ENCODE peak calls at places on chromosomes 5 and 9, in eight cellular contexts. O is CD8-positive, alpha-beta T cell; V is coronary artery; Q is testis; J is fibroblast of pulmonary artery; E is spleen; X is heart left ventricle; W is fibroblast of the aortic adventitia. N is an unnamed sample.

GRCh38 chr5:94021246-94021645 is 279.8 kb upstream of the POU5F2 start:
- DNase-seq in O (no peak), V (no peak), Q (no peak), J (peak; percentile 57), E (no peak), X (no peak), W (peak; percentile 46), N (no peak)

GRCh38 chr9:123537809-123538208 is 181.8 kb downstream of the CRB2 start:
- DNase-seq in O (no peak), V (no peak), Q (no peak), J (no peak), E (no peak), X (no peak), W (no peak), N (no peak)

GRCh38 chr5:40033411-40033810 is 608.6 kb upstream of the DAB2 start:
- DNase-seq in O (peak; percentile 13), V (no peak), Q (no peak), J (no peak), E (peak; percentile 76), X (no peak), W (no peak), N (no peak)

GRCh38 chr5:40490464-40491083 is 189.1 kb upstream of the PTGER4 start:
- DNase-seq in O (no peak), V (no peak), Q (no peak), J (no peak), E (no peak), X (no peak), W (no peak), N (no peak)

GRCh38 chr9:93265301-93265971 is 81.5 kb downstream of the WNK2 start:
- DNase-seq in O (no peak), V (no peak), Q (no peak), J (no peak), E (peak; percentile 56), X (no peak), W (no peak), N (no peak)

GRCh38 chr9:98002808-98003207 is 19.7 kb downstream of the ANP32B start:
- DNase-seq in O (no peak), V (no peak), Q (no peak), J (peak; percentile 27), E (no peak), X (no peak), W (peak; percentile 42), N (no peak)

GRCh38 chr5:90803891-90804290 is 245.3 kb downstream of the ADGRV1 start:
- DNase-seq in O (no peak), V (no peak), Q (no peak), J (no peak), E (no peak), X (no peak), W (no peak), N (no peak)

GRCh38 chr9:91427873-91428272 is 4.2 kb upstream of the NFIL3 start:
- DNase-seq in O (no peak), V (no peak), Q (no peak), J (peak; percentile 83), E (no peak), X (no peak), W (peak; percentile 89), N (no peak)

GRCh38 chr9:4066120-4066519 is 233.7 kb downstream of the GLIS3 start:
- DNase-seq in O (no peak), V (no peak), Q (no peak), J (peak; percentile 31), E (no peak), X (no peak), W (no peak), N (no peak)

GRCh38 chr9:129665008-129665771 is at the start of gene PRRX2:
- DNase-seq in O (peak; percentile 20), V (no peak), Q (peak; percentile 35), J (no peak), E (no peak), X (peak; percentile 27), W (peak; percentile 58), N (peak; percentile 76)

GRCh38 chr5:154190652-154191304 is at the start of gene GALNT10:
- DNase-seq in O (peak; percentile 60), V (no peak), Q (peak; percentile 59), J (peak; percentile 72), E (peak; percentile 95), X (peak; percentile 79), W (peak; percentile 58), N (peak; percentile 75)

GRCh38 chr5:143922718-143923117 is 110.8 kb downstream of the HMHB1 start:
- DNase-seq in O (no peak), V (no peak), Q (no peak), J (peak; percentile 51), E (no peak), X (no peak), W (peak; percentile 66), N (no peak)

GRCh38 chr5:115602585-115603125 is 376 bp upstream of the TICAM2 start:
- DNase-seq in O (no peak), V (no peak), Q (no peak), J (no peak), E (no peak), X (no peak), W (no peak), N (no peak)

GRCh38 chr5:174825587-174825986 is 101.2 kb downstream of the MSX2 start:
- DNase-seq in O (no peak), V (no peak), Q (no peak), J (no peak), E (no peak), X (no peak), W (peak; percentile 8), N (no peak)

GRCh38 chr5:134174841-134175839 is 1.6 kb downstream of the SKP1 start:
- DNase-seq in O (no peak), V (no peak), Q (no peak), J (peak; percentile 56), E (no peak), X (no peak), W (peak; percentile 71), N (no peak)

GRCh38 chr5:146006470-146006869 is 70.1 kb downstream of the SH3RF2 start:
- DNase-seq in O (no peak), V (no peak), Q (no peak), J (no peak), E (no peak), X (no peak), W (no peak), N (no peak)

DNA sequence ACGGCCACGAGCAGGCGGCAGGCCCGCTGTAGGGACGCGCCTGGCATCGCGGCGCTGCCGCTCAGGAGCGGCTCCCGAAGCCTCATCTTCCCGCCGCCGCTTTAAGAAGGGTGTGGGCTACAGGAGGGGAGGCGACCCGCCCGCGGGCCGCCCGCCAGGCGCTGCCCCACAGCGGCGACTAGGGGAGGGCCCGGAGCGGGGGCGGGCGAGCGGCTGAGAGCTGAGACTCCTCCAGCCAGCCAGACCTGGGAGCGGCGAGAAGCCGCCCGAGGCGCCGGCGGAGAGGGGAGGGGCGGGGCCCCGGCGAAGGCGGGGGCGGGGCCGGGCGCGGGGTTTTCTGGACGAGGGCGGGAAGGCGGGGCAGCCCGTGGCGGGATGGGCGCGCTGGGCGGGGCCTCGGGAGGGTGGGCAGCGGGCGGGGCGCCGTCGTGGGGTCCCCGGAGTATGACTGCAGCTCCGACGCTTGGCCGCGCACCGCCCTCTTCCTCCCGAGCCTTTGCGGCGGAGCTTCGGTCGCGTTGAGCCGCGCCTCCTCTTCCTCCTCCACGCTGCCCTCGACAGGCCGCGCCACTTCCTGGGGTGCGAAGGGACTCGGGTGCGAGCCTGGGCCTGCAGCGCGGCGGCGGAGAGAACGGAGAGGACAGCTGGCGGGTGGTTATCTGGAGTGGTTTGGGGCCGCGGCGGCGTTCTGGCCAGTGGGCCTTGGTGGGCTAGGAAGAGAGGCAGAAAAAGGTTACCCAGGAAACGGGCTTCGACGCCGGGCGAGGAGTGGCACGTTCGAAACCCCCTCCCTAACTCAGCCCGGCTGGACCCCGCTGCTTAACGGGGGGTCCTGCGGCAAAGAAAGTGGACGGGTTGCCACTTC is at the start of gene B4GALT1:
- DNase-seq in O (peak; percentile 94), V (peak; percentile 98), Q (peak; percentile 96), J (peak; percentile 96), E (peak; percentile 100), X (peak; percentile 96), W (peak; percentile 95), N (peak; percentile 99)
- TF ChIP-seq CTCF in O (no peak), V (no peak), Q (no peak), J (no peak), E (no peak), X (no peak), W (no peak), N (no peak)

GRCh38 chr5:120231563-120231962 is 232.5 kb upstream of the PRR16 start:
- DNase-seq in O (no peak), V (no peak), Q (no peak), J (no peak), E (no peak), X (no peak), W (no peak), N (no peak)

GRCh38 chr5:120229036-120229435 is 235.1 kb upstream of the PRR16 start:
- DNase-seq in O (no peak), V (no peak), Q (no peak), J (no peak), E (no peak), X (no peak), W (no peak), N (no peak)

DNA sequence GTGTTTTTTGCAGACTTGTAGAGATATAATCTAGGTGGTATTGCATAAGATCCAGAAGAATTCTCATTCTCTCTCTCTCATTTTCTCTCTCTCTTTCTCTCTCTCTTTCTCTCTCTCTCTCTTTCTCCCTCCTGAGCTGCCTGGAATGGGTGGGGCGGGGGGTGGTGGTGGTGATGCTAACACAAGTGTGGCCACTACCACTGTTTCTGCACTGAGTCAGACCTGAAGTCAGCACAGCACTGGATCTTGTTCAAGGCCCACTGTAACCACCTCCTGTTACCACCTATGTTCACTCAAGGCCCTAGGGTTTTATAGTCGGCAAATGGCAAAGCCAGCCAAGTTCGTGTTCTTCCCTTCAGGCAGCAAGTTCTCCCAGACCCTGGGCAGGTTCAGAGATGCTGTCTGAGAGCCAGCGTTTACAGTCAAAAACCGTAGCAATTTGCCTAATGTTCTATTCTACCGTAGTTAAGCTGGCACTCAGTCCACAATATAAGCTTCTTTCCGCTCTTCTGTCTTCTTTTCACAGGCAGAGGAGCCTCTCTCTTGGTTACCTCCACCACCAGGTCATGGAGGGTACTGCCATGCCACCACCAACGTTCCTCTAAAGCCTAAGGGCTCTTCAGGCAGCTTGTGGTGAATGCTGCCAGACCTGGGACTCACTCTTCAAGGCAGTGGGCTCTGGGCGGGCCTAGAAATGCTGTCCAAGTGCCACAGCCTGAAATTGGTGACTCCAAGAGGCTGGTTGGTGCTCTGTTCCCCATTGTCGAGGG is 235.7 kb upstream of the PRR16 start:
- DNase-seq in O (no peak), V (no peak), Q (peak; percentile 13), J (no peak), E (no peak), X (no peak), W (peak; percentile 7), N (no peak)
- TF ChIP-seq CTCF in O (no peak), V (no peak), Q (no peak), J (no peak), E (no peak), X (no peak), W (no peak), N (no peak)

GRCh38 chr5:100517301-100517974 is 17.7 kb upstream of the FAM174A start:
- DNase-seq in O (no peak), V (no peak), Q (no peak), J (no peak), E (no peak), X (no peak), W (no peak), N (no peak)
- TF ChIP-seq CTCF in O (no peak), V (no peak), Q (no peak), J (no peak), E (no peak), X (no peak), W (no peak), N (no peak)

DNA sequence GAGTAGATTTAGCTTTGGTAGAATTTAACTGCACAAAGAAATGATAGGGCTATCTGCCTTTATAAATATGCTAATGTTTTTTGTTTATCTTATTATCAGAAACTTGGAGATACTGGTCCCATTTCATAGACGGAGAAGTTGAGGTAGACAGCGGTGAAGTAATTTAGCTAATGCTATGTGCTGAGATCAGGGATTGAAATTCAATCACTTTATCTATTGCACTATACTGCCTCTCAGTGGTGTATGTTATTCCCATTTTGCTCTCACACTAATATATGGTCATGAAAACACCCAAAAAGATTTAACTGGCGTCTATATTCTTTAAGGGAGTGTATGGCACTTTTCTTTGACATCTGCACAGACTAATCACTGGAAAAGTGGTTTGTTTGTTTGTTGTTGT is 725.9 kb upstream of the WWC1 start:
- DNase-seq in O (no peak), V (no peak), Q (no peak), J (peak; percentile 49), E (no peak), X (no peak), W (peak; percentile 35), N (no peak)
- TF ChIP-seq CTCF in O (no peak), V (no peak), Q (no peak), J (peak; percentile 44), E (no peak), X (peak; percentile 11), W (peak; percentile 29), N (no peak)

N was measured in nephron progenitor cell.